ENCODE peak calls at places on chromosome 17, in seven cellular contexts. T is left lung, I is OCI-LY7, G is neural progenitor cell, H is heart left ventricle, R is transverse colon, F is mucosa of descending colon. E is an unnamed sample.

GRCh38 chr17:49525831-49526741 is 31.0 kb downstream of the NGFR start:
- DNase-seq in T (no peak), I (no peak), G (no peak), H (peak), R (no peak), F (peak), E (no peak)

GRCh38 chr17:41065829-41066624 is at the start of gene KRTAP2-4:
- DNase-seq in T (no peak), I (no peak), G (no peak), H (no peak), R (no peak), F (no peak), E (no peak)

GRCh38 chr17:81378941-81379511 is 16.2 kb upstream of the BAHCC1 start:
- DNase-seq in T (no peak), I (no peak), G (no peak), H (no peak), R (no peak), F (no peak), E (no peak)

GRCh38 chr17:50304781-50305404 is 30.6 kb downstream of the TMEM92 start:
- DNase-seq in T (no peak), I (no peak), G (peak), H (no peak), R (no peak), F (no peak), E (peak)

GRCh38 chr17:83186751-83187421 is 107.5 kb downstream of the METRNL start:
- DNase-seq in T (peak), I (no peak), G (no peak), H (no peak), R (no peak), F (no peak), E (no peak)

GRCh38 chr17:18860161-18860972 is 2.4 kb downstream of the PRPSAP2 start:
- DNase-seq in T (no peak), I (no peak), G (no peak), H (no peak), R (no peak), F (no peak), E (no peak)

GRCh38 chr17:55774834-55775233 is 24.0 kb downstream of the PCTP start:
- DNase-seq in T (peak), I (no peak), G (peak), H (no peak), R (no peak), F (no peak), E (no peak)

GRCh38 chr17:72455562-72455961 is 334.7 kb downstream of the SOX9 start:
- DNase-seq in T (no peak), I (no peak), G (no peak), H (no peak), R (no peak), F (no peak), E (no peak)

GRCh38 chr17:77323413-77324171 is 182.8 kb downstream of the SEC14L1 start:
- DNase-seq in T (peak), I (peak), G (no peak), H (peak), R (peak), F (peak), E (no peak)

GRCh38 chr17:50394711-50395110 is 2.6 kb downstream of the LRRC59 start:
- DNase-seq in T (no peak), I (no peak), G (no peak), H (no peak), R (no peak), F (no peak), E (no peak)

GRCh38 chr17:42782402-42783061 is 2.1 kb downstream of the WNK4 start:
- DNase-seq in T (no peak), I (no peak), G (no peak), H (no peak), R (no peak), F (no peak), E (no peak)

GRCh38 chr17:18963126-18964017 is 11.4 kb downstream of the SLC5A10 start:
- DNase-seq in T (peak), I (no peak), G (no peak), H (no peak), R (peak), F (peak), E (no peak)

GRCh38 chr17:82356028-82356427 is 3.0 kb upstream of the TEX19 start:
- DNase-seq in T (no peak), I (no peak), G (no peak), H (no peak), R (no peak), F (no peak), E (peak)

GRCh38 chr17:6450926-6451717 is 6.9 kb downstream of the PIMREG start:
- DNase-seq in T (no peak), I (no peak), G (no peak), H (peak), R (no peak), F (no peak), E (no peak)

GRCh38 chr17:72123496-72123963 is 2.7 kb downstream of the SOX9 start:
- DNase-seq in T (peak), I (no peak), G (no peak), H (no peak), R (no peak), F (peak), E (no peak)

GRCh38 chr17:31163091-31163781 is 68.5 kb downstream of the NF1 start:
- DNase-seq in T (no peak), I (no peak), G (no peak), H (no peak), R (no peak), F (no peak), E (no peak)

GRCh38 chr17:41486809-41487530 is 2.7 kb downstream of the KRT36 start:
- DNase-seq in T (peak), I (peak), G (peak), H (no peak), R (peak), F (peak), E (no peak)

GRCh38 chr17:81002409-81003361 is 11.0 kb downstream of the CHMP6 start:
- DNase-seq in T (peak), I (no peak), G (no peak), H (peak), R (peak), F (peak), E (peak)

GRCh38 chr17:65403129-65403528 is 158.3 kb downstream of the AXIN2 start:
- DNase-seq in T (no peak), I (no peak), G (no peak), H (no peak), R (no peak), F (no peak), E (no peak)

GRCh38 chr17:55561973-55562495 is 50.8 kb upstream of the SMIM36 start:
- DNase-seq in T (no peak), I (no peak), G (no peak), H (no peak), R (no peak), F (no peak), E (no peak)

DNA sequence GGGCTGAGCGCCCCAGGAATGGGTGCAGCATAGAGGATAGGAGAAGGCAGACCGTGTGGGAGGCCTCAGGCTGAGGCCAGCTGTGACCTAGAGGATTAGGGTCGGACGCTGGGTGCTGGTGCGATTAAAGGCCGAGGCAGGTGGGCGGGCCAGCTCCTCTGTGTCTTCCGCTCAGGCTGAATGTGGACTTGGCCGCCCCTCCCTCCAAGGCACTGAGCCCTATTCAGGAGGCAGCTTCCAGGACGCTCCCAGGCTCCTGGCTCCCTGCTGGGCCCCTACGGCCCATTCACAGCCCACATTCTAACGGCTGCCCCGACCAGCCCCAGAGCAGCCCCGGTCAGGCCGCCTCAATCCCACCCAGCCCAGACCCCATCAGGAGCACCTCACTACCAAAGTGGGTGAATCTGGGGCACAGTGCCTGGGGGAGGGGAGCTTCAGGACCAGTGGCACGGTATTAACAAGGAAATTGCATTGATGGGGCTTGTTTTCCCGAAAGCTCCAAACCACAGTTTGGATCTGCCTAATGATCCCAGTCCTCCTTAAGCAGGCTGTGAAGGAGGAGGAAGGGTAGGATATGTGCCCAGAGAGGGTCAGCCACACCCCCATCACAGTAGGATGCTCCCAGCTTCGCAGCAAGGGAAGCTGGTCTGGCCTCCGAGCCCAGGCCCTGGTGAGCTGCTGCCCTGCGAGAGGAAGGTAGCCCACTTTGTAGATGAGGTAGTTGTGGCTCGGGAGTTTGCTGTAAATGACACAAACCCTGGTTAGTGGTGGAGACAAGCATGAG is 14.5 kb downstream of the RHBDL3 start:
- DNase-seq in T (no peak), I (no peak), G (peak), H (no peak), R (no peak), F (no peak), E (no peak)
- H3K4me3 ChIP-seq in T (no peak), I (no peak), G (peak), H (no peak), R (no peak), F (no peak), E (no peak)

GRCh38 chr17:44039829-44040635 is 25.3 kb upstream of the TMEM101 start:
- DNase-seq in T (no peak), I (no peak), G (no peak), H (no peak), R (no peak), F (no peak), E (peak)

GRCh38 chr17:44045493-44045892 is 21.0 kb downstream of the LSM12 start:
- DNase-seq in T (no peak), I (no peak), G (no peak), H (no peak), R (no peak), F (no peak), E (no peak)

GRCh38 chr17:44049294-44050080 is 17.0 kb downstream of the LSM12 start:
- DNase-seq in T (no peak), I (no peak), G (no peak), H (no peak), R (no peak), F (no peak), E (no peak)

GRCh38 chr17:44043326-44043725 is 23.1 kb downstream of the LSM12 start:
- DNase-seq in T (no peak), I (no peak), G (no peak), H (no peak), R (no peak), F (no peak), E (no peak)

DNA sequence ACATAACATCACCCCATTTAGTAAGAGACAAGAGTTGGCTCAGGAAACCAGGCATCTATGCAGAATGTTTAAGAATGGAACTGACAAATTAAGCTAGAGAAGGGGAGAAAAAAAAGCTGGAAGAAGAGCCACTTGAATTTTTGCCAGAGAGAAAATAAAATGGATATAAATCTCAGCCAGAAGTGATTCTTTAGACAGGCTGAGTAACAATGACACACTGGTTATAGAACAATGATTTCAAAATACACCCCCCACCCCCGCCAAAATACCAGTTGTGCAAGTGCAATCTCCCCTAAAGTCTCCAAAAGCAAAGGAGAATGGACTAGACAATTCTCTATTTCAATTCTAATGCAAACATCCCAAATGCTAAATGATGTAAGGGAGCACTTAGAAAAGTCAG is 22.4 kb downstream of the LSM12 start:
- DNase-seq in T (no peak), I (no peak), G (no peak), H (no peak), R (no peak), F (no peak), E (no peak)
- H3K4me3 ChIP-seq in T (no peak), I (no peak), G (no peak), H (no peak), R (no peak), F (no peak), E (no peak)

GRCh38 chr17:1146551-1147265 is 33.1 kb downstream of the ABR start:
- DNase-seq in T (no peak), I (no peak), G (no peak), H (no peak), R (no peak), F (no peak), E (no peak)

GRCh38 chr17:1153795-1154546 is 25.8 kb downstream of the ABR start:
- DNase-seq in T (no peak), I (no peak), G (peak), H (peak), R (peak), F (peak), E (peak)

GRCh38 chr17:1150863-1151685 is 28.7 kb downstream of the ABR start:
- DNase-seq in T (no peak), I (no peak), G (no peak), H (no peak), R (no peak), F (no peak), E (no peak)

GRCh38 chr17:1147664-1148063 is 32.1 kb downstream of the ABR start:
- DNase-seq in T (no peak), I (no peak), G (peak), H (peak), R (peak), F (peak), E (peak)

DNA sequence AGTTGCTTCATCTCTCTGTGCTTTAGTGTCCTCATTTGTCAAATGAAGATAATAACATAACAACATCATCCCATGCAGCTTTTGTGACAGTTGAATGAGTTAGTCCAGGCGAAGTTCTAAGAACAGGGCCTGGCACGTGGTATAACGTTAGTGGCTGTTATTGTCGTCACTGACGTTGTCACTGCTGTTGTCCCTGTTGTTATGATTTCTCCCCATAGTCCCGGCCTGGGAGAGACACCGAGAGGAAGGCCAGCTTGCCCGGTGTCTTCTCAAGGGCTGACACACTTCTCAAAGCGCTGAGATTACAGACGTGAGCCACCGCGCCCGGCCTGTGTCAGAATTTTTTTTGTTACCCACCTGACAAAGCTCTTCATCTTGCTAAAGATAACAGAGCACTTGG is 29.9 kb downstream of the ABR start:
- DNase-seq in T (no peak), I (no peak), G (no peak), H (no peak), R (no peak), F (no peak), E (no peak)
- H3K4me3 ChIP-seq in T (no peak), I (no peak), G (no peak), H (no peak), R (no peak), F (no peak), E (no peak)

GRCh38 chr17:58416396-58416795 is 938 bp downstream of the RNF43 start:
- DNase-seq in T (no peak), I (no peak), G (no peak), H (no peak), R (no peak), F (no peak), E (no peak)

GRCh38 chr17:58413684-58414083 is 3.6 kb downstream of the RNF43 start:
- DNase-seq in T (no peak), I (no peak), G (no peak), H (no peak), R (no peak), F (no peak), E (no peak)

GRCh38 chr17:58412910-58413630 is 4.3 kb downstream of the RNF43 start:
- DNase-seq in T (no peak), I (no peak), G (no peak), H (no peak), R (no peak), F (no peak), E (no peak)

GRCh38 chr17:58415371-58416055 is 1.8 kb downstream of the RNF43 start:
- DNase-seq in T (no peak), I (no peak), G (peak), H (peak), R (peak), F (peak), E (no peak)

GRCh38 chr17:58414596-58414997 is 2.7 kb downstream of the RNF43 start:
- DNase-seq in T (no peak), I (no peak), G (no peak), H (no peak), R (no peak), F (no peak), E (no peak)
- H3K4me3 ChIP-seq in T (peak), I (no peak), G (no peak), H (peak), R (peak), F (no peak), E (peak)

GRCh38 chr17:3049705-3050295 is 13.6 kb downstream of the OR1D5 start:
- DNase-seq in T (no peak), I (no peak), G (no peak), H (no peak), R (no peak), F (no peak), E (no peak)
- H3K4me3 ChIP-seq in T (peak), I (peak), G (peak), H (peak), R (no peak), F (no peak), E (peak)

DNA sequence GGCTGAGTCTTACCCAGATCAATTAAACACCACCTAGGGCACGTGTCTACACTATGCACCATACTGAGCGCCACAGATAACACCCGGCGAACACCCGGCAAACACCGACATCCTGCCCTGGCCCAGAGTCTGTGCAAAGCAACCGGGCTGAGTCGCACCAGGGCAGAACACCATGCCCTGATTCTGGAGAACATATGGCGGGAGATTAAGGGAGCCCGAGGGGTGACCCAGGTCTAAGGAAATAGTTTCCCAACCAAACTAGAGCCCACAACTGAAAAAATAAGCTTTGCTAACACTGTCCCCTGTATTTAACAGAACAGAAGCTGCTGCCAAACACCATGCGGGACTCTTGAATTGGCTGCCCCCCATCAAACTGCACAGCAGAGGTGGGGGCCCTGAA is 22.1 kb downstream of the MYO18A start:
- DNase-seq in T (no peak), I (no peak), G (no peak), H (no peak), R (no peak), F (no peak), E (peak)
- H3K4me3 ChIP-seq in T (no peak), I (no peak), G (no peak), H (no peak), R (no peak), F (no peak), E (no peak)

GRCh38 chr17:7561589-7562207 is at the start of gene SENP3:
- DNase-seq in T (peak), I (peak), G (peak), H (peak), R (peak), F (peak), E (peak)
- H3K4me3 ChIP-seq in T (peak), I (peak), G (peak), H (peak), R (peak), F (peak), E (peak)

GRCh38 chr17:39000021-39000601 is 32.9 kb upstream of the FBXO47 start:
- DNase-seq in T (no peak), I (no peak), G (no peak), H (no peak), R (no peak), F (no peak), E (no peak)

GRCh38 chr17:39008633-39009032 is 41.4 kb upstream of the FBXO47 start:
- DNase-seq in T (no peak), I (no peak), G (no peak), H (no peak), R (no peak), F (no peak), E (no peak)

GRCh38 chr17:39001703-39002637 is 34.8 kb upstream of the FBXO47 start:
- DNase-seq in T (peak), I (no peak), G (no peak), H (peak), R (peak), F (peak), E (no peak)

GRCh38 chr17:39002991-39003715 is 36.0 kb upstream of the FBXO47 start:
- DNase-seq in T (no peak), I (no peak), G (no peak), H (peak), R (peak), F (peak), E (no peak)
- H3K4me3 ChIP-seq in T (no peak), I (no peak), G (no peak), H (peak), R (no peak), F (no peak), E (no peak)